ENCODE peak calls at places on chromosomes 13 and 19, in five cellular contexts. H is activated CD4-positive, CD25-positive, alpha-beta regulatory T cell treated with anti-CD3 and anti-CD28 coated beads, Interleukin-2, amount 50 U/mL, for 16 hours; R is AG09309; Y is psoas muscle; N is PC-3. O is an unnamed sample.

GRCh38 chr19:56718231-56718630 is 46.7 kb upstream of the ZNF835 start:
- DNase-seq in H (no peak), R (no peak), Y (no peak), N (no peak), O (no peak)

GRCh38 chr13:84479656-84480055 is 597.4 kb upstream of the SLITRK1 start:
- DNase-seq in H (no peak), R (no peak), Y (no peak), N (peak; percentile 60), O (no peak)

GRCh38 chr13:59790626-59791025 is 373.1 kb downstream of the DIAPH3 start:
- DNase-seq in H (no peak), R (peak; percentile 13), Y (no peak), N (no peak), O (no peak)

GRCh38 chr13:20191311-20191901 is 1.3 kb downstream of the GJB2 start:
- DNase-seq in H (no peak), R (no peak), Y (peak; percentile 34), N (peak; percentile 72), O (no peak)

GRCh38 chr13:99730403-99730802 is 229.1 kb downstream of the TM9SF2 start:
- DNase-seq in H (no peak), R (no peak), Y (no peak), N (no peak), O (no peak)

GRCh38 chr19:18441804-18442788 is 4.2 kb upstream of the ISYNA1 start:
- DNase-seq in H (no peak), R (no peak), Y (no peak), N (no peak), O (no peak)

GRCh38 chr19:2345794-2346663 is 14.0 kb upstream of the TMPRSS9 start:
- DNase-seq in H (no peak), R (no peak), Y (no peak), N (no peak), O (no peak)

GRCh38 chr19:14181906-14182305 is 24.1 kb downstream of the ADGRL1 start:
- DNase-seq in H (no peak), R (no peak), Y (no peak), N (no peak), O (no peak)

GRCh38 chr19:31352782-31353651 is 3.8 kb upstream of the TSHZ3 start:
- DNase-seq in H (no peak), R (no peak), Y (no peak), N (no peak), O (no peak)

GRCh38 chr19:31306006-31306753 is 43.1 kb downstream of the TSHZ3 start:
- DNase-seq in H (no peak), R (no peak), Y (no peak), N (no peak), O (no peak)

GRCh38 chr19:13302521-13303270 is 152.5 kb downstream of the IER2 start:
- DNase-seq in H (no peak), R (no peak), Y (no peak), N (peak; percentile 25), O (no peak)

GRCh38 chr19:919157-920050 is 2.3 kb downstream of the KISS1R start:
- DNase-seq in H (no peak), R (no peak), Y (no peak), N (peak; percentile 38), O (no peak)

GRCh38 chr19:47097396-47098217 is 16.0 kb downstream of the ZC3H4 start:
- DNase-seq in H (no peak), R (no peak), Y (peak; percentile 58), N (no peak), O (no peak)

GRCh38 chr19:15532779-15533521 is 24.6 kb downstream of the CYP4F22 start:
- DNase-seq in H (no peak), R (no peak), Y (no peak), N (peak; percentile 45), O (no peak)

GRCh38 chr19:58575183-58576041 is 2.3 kb upstream of the MZF1 start:
- DNase-seq in H (peak; percentile 57), R (peak; percentile 49), Y (peak; percentile 91), N (peak; percentile 92), O (peak; percentile 68)

GRCh38 chr19:45404557-45405434 is at the start of gene PPP1R13L:
- DNase-seq in H (peak; percentile 23), R (no peak), Y (peak; percentile 78), N (peak; percentile 90), O (no peak)

GRCh38 chr19:3708207-3708931 is at the start of gene TJP3:
- DNase-seq in H (no peak), R (no peak), Y (no peak), N (peak; percentile 66), O (no peak)

GRCh38 chr19:48244289-48244688 is 11.4 kb downstream of the CARD8 start:
- DNase-seq in H (peak; percentile 9), R (no peak), Y (no peak), N (peak; percentile 12), O (no peak)

GRCh38 chr19:16026756-16027155 is 49.5 kb upstream of the TPM4 start:
- DNase-seq in H (no peak), R (no peak), Y (no peak), N (no peak), O (no peak)

GRCh38 chr13:50539791-50540530 is 303.5 kb downstream of the DLEU7 start:
- DNase-seq in H (no peak), R (no peak), Y (no peak), N (no peak), O (no peak)

GRCh38 chr19:33697766-33698165 is 76.0 kb downstream of the CHST8 start:
- DNase-seq in H (no peak), R (no peak), Y (no peak), N (no peak), O (no peak)

GRCh38 chr19:45250832-45251451 is at the start of gene MARK4:
- DNase-seq in H (peak; percentile 15), R (no peak), Y (peak; percentile 64), N (peak; percentile 54), O (no peak)

GRCh38 chr13:38538412-38538811 is 148.5 kb upstream of the FREM2 start:
- DNase-seq in H (no peak), R (no peak), Y (no peak), N (no peak), O (no peak)

GRCh38 chr13:109451726-109452125 is 334.7 kb downstream of the IRS2 start:
- DNase-seq in H (no peak), R (no peak), Y (no peak), N (no peak), O (no peak)

GRCh38 chr13:94656766-94657165 is 55.1 kb downstream of the GPR180 start:
- DNase-seq in H (no peak), R (peak; percentile 93), Y (no peak), N (peak; percentile 76), O (peak; percentile 78)

GRCh38 chr13:99028890-99029289 is 51.0 kb upstream of the DOCK9 start:
- DNase-seq in H (no peak), R (no peak), Y (no peak), N (no peak), O (no peak)

GRCh38 chr19:3027292-3027691 is 1.8 kb downstream of the TLE2 start:
- DNase-seq in H (no peak), R (no peak), Y (no peak), N (no peak), O (no peak)

GRCh38 chr19:4695224-4695731 is 25.1 kb upstream of the MYDGF start:
- DNase-seq in H (no peak), R (no peak), Y (peak; percentile 87), N (no peak), O (no peak)

GRCh38 chr19:29687244-29687896 is 22.1 kb downstream of the PLEKHF1 start:
- DNase-seq in H (no peak), R (peak; percentile 97), Y (peak; percentile 83), N (peak; percentile 55), O (peak; percentile 74)